ENCODE peak calls at places on chromosomes 3 and 15, in six cellular contexts. G is HCT116, N is GM12878, H is HepG2, A is SK-N-SH, F is K562. J is an unnamed sample.

GRCh38 chr3:71301001-71301400 is 282.5 kb downstream of the FOXP1 start:
- DNase-seq in G (no peak), A (no peak), F (no peak), N (peak; percentile 2), H (no peak), J (no peak)

GRCh38 chr3:130894130-130894872 is 417 bp downstream of the ATP2C1 start:
- DNase-seq in N (no peak), A (peak; percentile 75), H (peak; percentile 2), G (no peak), F (peak; percentile 54), J (peak; percentile 12)

GRCh38 chr15:88266170-88266569 is 9.6 kb upstream of the NTRK3 start:
- DNase-seq in G (no peak), H (no peak), F (no peak), A (no peak), N (no peak), J (no peak)

GRCh38 chr3:110900583-110900982 is 171.0 kb upstream of the NECTIN3 start:
- DNase-seq in G (no peak), H (no peak), A (no peak), N (no peak), F (no peak), J (no peak)

GRCh38 chr15:99987701-99988100 is 254.5 kb upstream of the LYSMD4 start:
- DNase-seq in A (no peak), H (no peak), G (no peak), N (no peak), F (no peak), J (no peak)

GRCh38 chr3:82165266-82165665 is 403.8 kb upstream of the GBE1 start:
- DNase-seq in G (no peak), H (no peak), F (no peak), A (no peak), N (no peak), J (no peak)

GRCh38 chr3:14508966-14509795 is 31.0 kb downstream of the GRIP2 start:
- DNase-seq in N (no peak), G (peak; percentile 46), A (peak; percentile 94), H (peak; percentile 30), F (peak; percentile 84), J (peak; percentile 68)

GRCh38 chr3:137020888-137021287 is 63.1 kb downstream of the IL20RB start:
- DNase-seq in A (no peak), N (no peak), F (no peak), H (no peak), G (no peak), J (no peak)

GRCh38 chr3:65979152-65979551 is 59.6 kb downstream of the MAGI1 start:
- DNase-seq in G (no peak), H (no peak), N (no peak), A (no peak), F (no peak), J (no peak)

GRCh38 chr3:31106204-31106603 is 211.7 kb upstream of the GADL1 start:
- DNase-seq in F (peak; percentile 36), G (no peak), A (no peak), H (peak; percentile 3), N (no peak), J (peak; percentile 31)

GRCh38 chr3:23877324-23877980 is 39.3 kb downstream of the NKIRAS1 start:
- DNase-seq in A (no peak), H (peak; percentile 25), N (no peak), F (no peak), G (no peak), J (no peak)

GRCh38 chr15:39315200-39315599 is 265.7 kb upstream of the THBS1 start:
- DNase-seq in F (no peak), H (no peak), A (no peak), G (no peak), N (no peak), J (no peak)

GRCh38 chr15:99296386-99296785 is 45.1 kb downstream of the LRRC28 start:
- DNase-seq in G (no peak), H (no peak), F (no peak), N (no peak), A (no peak), J (no peak)

GRCh38 chr3:32313723-32314473 is 75.4 kb downstream of the CMTM8 start:
- DNase-seq in G (peak; percentile 52), A (no peak), H (no peak), N (no peak), F (no peak), J (no peak)

GRCh38 chr15:45162771-45163507 is 24.8 kb downstream of the SHF start:
- DNase-seq in F (peak; percentile 84), H (peak; percentile 76), A (peak; percentile 91), G (peak; percentile 66), N (peak; percentile 27), J (peak; percentile 78)

GRCh38 chr15:89332446-89332845 is 2.2 kb downstream of the POLG start:
- DNase-seq in G (peak; percentile 12), A (peak; percentile 84), F (peak; percentile 60), N (no peak), H (peak; percentile 28), J (no peak)

GRCh38 chr15:77581896-77582569 is 50.7 kb downstream of the LINGO1 start:
- DNase-seq in G (no peak), H (no peak), A (no peak), F (no peak), N (no peak), J (no peak)

GRCh38 chr3:156449712-156450574 is 105.0 kb downstream of the SSR3 start:
- DNase-seq in H (peak; percentile 29), N (no peak), G (peak; percentile 37), A (peak; percentile 42), F (peak; percentile 43), J (peak; percentile 71)

GRCh38 chr15:93980149-93980911 is 251.0 kb upstream of the MCTP2 start:
- DNase-seq in H (no peak), A (no peak), G (no peak), N (no peak), F (no peak), J (no peak)

GRCh38 chr3:16214366-16214765 is 39.9 kb downstream of the GALNT15 start:
- DNase-seq in F (no peak), H (no peak), G (no peak), A (no peak), N (no peak), J (no peak)

GRCh38 chr3:52507359-52507758 is 12.2 kb downstream of the STAB1 start:
- DNase-seq in F (no peak), G (no peak), N (no peak), A (no peak), H (peak; percentile 63), J (no peak)

GRCh38 chr3:196643201-196643749 is 3.8 kb downstream of the NRROS start:
- DNase-seq in A (no peak), G (no peak), N (peak; percentile 98), F (no peak), H (no peak), J (no peak)
- TF ChIP-seq JUND in A (no peak), G (no peak), N (peak; percentile 62), F (no peak), H (no peak), J (no peak)

DNA sequence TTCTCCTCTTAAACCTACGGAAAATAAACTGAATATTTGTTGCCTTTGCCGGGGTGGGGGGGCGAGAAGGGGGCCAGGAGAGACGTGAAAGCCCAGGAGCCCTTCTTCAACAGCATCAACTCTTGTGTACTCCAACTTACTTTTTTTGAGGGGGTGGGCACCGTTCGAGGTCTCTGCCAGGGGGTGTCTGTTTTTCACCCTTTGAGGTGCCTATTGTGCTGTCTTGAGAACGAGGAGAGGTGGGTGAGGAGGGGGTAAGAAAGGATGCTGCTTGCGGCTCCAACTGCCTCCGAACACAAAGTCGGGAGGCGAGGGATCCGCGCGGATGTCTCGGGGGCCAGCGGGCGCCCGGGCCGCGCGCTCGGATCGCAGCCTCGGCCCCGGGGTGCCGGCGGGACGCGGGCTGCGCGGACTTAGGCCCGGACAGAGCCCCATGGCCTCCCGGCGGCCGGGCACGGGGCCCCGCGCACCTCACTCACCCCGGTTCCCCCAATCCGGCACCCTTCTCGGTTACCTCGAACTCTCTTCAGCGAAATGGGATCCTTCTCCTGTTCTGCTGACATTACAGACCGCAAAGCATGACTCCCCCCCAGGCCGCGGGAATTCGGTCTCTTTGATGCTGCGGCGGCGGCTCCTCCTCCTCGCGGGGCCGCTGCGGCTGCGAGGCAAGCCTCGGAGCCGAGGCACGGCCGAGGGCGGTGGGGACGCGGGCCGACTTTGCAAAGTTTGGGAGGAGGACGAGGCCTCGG is 650 bp downstream of the PYGO1 start:
- DNase-seq in A (peak; percentile 83), N (no peak), H (peak; percentile 31), F (peak; percentile 23), G (no peak), J (peak; percentile 56)
- TF ChIP-seq JUND in A (no peak), N (no peak), H (no peak), F (no peak), G (no peak), J (no peak)

GRCh38 chr3:11818033-11818432 is 28.7 kb downstream of the TAMM41 start:
- DNase-seq in A (peak; percentile 27), H (no peak), F (no peak), N (no peak), G (no peak), J (no peak)
- TF ChIP-seq JUND in A (no peak), H (no peak), F (no peak), N (no peak), G (no peak), J (no peak)

DNA sequence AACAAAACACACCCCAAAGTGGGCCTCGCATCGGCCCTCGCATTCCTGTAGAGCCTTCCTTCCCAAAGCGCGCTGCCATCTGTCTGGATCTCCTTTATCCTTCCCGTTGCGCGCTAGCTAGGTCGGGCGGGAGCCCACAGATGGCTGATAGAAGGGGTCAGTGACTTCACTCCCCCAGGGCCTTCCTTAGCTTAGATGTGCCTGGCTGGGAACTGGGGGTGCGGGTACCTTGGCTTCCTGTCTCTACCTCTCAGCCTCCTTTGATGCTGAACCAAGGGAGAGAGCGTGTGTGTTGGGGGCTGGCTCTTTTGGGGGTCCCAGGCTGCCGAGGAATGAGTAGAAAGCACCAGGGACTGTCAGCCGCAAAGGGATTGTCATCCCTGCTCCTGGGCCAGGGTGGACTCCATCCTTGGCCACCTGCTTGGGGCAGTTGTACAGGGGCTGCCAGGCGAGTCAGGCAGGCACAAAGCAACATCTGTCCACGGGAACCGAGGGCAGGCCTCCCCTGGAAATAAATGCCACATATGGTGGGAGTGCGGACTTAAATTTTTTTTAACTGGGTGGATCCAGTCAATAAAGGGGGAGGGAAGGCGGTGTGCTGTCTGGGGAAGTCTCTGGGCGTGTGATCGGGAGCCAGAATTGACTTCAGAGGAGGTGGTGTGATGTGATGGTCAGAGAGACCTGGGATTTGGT is 1.9 kb downstream of the SMAD3 start:
- DNase-seq in A (no peak), H (no peak), F (peak; percentile 57), G (no peak), N (no peak), J (no peak)
- TF ChIP-seq JUND in A (no peak), H (no peak), F (no peak), G (no peak), N (no peak), J (no peak)

DNA sequence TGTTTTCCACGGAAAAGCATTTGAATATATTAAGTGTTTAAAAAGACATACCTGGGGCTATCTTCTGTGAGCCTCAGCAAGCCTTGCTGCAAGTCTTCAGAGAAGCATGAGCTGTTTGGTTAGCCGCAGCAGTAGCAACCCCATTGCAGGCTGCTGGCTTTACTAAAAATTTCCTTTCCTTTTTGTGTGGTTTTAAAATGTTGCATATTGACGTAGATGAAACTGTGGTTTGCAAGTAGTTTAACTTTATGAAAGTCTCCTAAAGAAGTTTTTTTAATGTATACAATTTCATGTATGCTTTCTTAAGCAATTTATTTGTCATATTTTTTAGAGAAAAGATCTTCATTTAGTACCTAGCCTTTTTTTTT is at the start of gene GPR171:
- DNase-seq in F (no peak), A (no peak), H (no peak), N (peak; percentile 33), G (no peak), J (no peak)
- TF ChIP-seq JUND in F (no peak), A (no peak), H (no peak), N (no peak), G (no peak), J (no peak)

GRCh38 chr3:101050866-101051265 is 57.6 kb upstream of the ABI3BP start:
- DNase-seq in H (no peak), A (no peak), N (no peak), G (no peak), F (no peak), J (no peak)
- TF ChIP-seq JUND in H (no peak), A (no peak), N (no peak), G (no peak), F (no peak), J (no peak)